ENCODE peak calls at places on chromosomes 5 and 9, in ten cellular contexts. J, I, W, P, E, L, F, D, M and C are unnamed samples.
A peak's percentile ranks its signal among the peaks of the same experiment; 100 is the strongest.

GRCh38 chr9:131097259-131097947 is 1.1 kb downstream of the AIF1L start:
- DNase-seq in J (no peak), I (no peak), W (no peak), P (no peak), E (no peak), L (no peak), F (no peak), D (no peak), M (no peak), C (no peak)

GRCh38 chr5:61394793-61395192 is 62.7 kb downstream of the ZSWIM6 start:
- DNase-seq in J (no peak), I (no peak), W (no peak), P (no peak), E (no peak), L (no peak), F (no peak), D (no peak), M (no peak), C (no peak)

GRCh38 chr5:52150501-52150900 is 637.2 kb upstream of the ITGA1 start:
- DNase-seq in J (no peak), I (no peak), W (no peak), P (no peak), E (no peak), L (no peak), F (no peak), D (no peak), M (no peak), C (no peak)

GRCh38 chr5:135436856-135437795 is 10.0 kb downstream of the DCANP1 start:
- DNase-seq in J (no peak), I (no peak), W (no peak), P (no peak), E (no peak), L (no peak), F (no peak), D (no peak), M (no peak), C (peak; percentile 53)

GRCh38 chr9:105690742-105691141 is 3.6 kb upstream of the TMEM38B start:
- DNase-seq in J (no peak), I (no peak), W (no peak), P (peak; percentile 46), E (no peak), L (no peak), F (no peak), D (no peak), M (no peak), C (peak; percentile 27)

GRCh38 chr5:110087829-110088228 is 398.1 kb downstream of the MAN2A1 start:
- DNase-seq in J (no peak), I (no peak), W (no peak), P (peak; percentile 40), E (no peak), L (no peak), F (no peak), D (no peak), M (no peak), C (no peak)

GRCh38 chr9:137064027-137064879 is 6.1 kb downstream of the SAPCD2 start:
- DNase-seq in J (peak; percentile 72), I (peak; percentile 50), W (no peak), P (peak; percentile 36), E (peak; percentile 96), L (peak; percentile 77), F (peak; percentile 61), D (no peak), M (no peak), C (peak; percentile 46)

GRCh38 chr5:176700239-176700847 is 53.1 kb downstream of the TSPAN17 start:
- DNase-seq in J (peak; percentile 81), I (no peak), W (no peak), P (no peak), E (no peak), L (no peak), F (no peak), D (no peak), M (no peak), C (peak; percentile 52)

GRCh38 chr5:149235841-149236240 is 35.8 kb upstream of the AFAP1L1 start:
- DNase-seq in J (no peak), I (no peak), W (no peak), P (no peak), E (no peak), L (peak; percentile 53), F (peak; percentile 64), D (no peak), M (no peak), C (no peak)

GRCh38 chr5:107455111-107455544 is 215.6 kb downstream of the EFNA5 start:
- DNase-seq in J (peak; percentile 29), I (no peak), W (no peak), P (peak; percentile 38), E (no peak), L (no peak), F (no peak), D (no peak), M (peak; percentile 47), C (peak; percentile 51)

GRCh38 chr5:76473676-76474075 is 70.6 kb downstream of the IQGAP2 start:
- DNase-seq in J (no peak), I (peak; percentile 46), W (no peak), P (no peak), E (no peak), L (no peak), F (no peak), D (no peak), M (no peak), C (no peak)

GRCh38 chr5:139636975-139637408 is 11.2 kb upstream of the CXXC5 start:
- DNase-seq in J (no peak), I (no peak), W (no peak), P (peak; percentile 75), E (no peak), L (no peak), F (no peak), D (peak; percentile 77), M (peak; percentile 83), C (peak; percentile 42)

DNA sequence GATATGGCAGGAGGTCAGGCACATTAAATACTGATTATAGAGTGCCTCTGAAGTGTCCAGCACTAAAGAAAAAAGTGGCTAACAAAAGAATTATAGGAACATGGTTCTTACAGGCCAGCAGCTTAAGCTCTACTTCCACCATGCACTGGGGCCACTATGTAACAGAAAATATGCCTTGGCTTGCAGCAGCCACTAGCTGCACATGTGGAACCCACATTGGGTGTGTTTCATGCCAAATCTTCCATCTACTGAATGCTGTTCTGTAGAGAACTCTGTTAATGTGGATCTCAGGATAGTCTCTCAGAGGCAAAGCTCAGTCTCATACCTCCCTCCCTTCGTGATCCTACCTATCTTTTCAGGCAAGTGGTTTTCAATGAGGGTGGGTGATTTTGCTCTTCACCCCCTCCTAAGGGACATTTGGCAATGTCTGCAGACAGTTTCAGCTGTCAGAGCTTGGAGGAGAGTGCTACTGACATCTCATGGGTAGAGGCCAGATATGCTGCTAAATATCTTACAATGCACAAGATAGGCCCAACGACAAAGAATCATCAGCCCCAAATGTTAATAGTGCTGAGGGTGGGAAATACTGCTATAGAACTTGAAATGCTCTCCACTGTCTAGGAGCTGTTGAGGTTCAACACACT is 218.9 kb downstream of the TARS1 start:
- DNase-seq in J (no peak), I (no peak), W (no peak), P (no peak), E (no peak), L (no peak), F (no peak), D (no peak), M (no peak), C (no peak)
- H3K4me1 ChIP-seq in J (no peaks in the 10 kb centered on the region), I (no peaks in the 10 kb centered on the region), W (no peaks in the 10 kb centered on the region), P (peaks cover 6% of the 10 kb centered on the region), E (no peaks in the 10 kb centered on the region), L (no peaks in the 10 kb centered on the region), F (no peaks in the 10 kb centered on the region), D (no peaks in the 10 kb centered on the region), M (no peaks in the 10 kb centered on the region), C (peaks cover 3% of the 10 kb centered on the region)

DNA sequence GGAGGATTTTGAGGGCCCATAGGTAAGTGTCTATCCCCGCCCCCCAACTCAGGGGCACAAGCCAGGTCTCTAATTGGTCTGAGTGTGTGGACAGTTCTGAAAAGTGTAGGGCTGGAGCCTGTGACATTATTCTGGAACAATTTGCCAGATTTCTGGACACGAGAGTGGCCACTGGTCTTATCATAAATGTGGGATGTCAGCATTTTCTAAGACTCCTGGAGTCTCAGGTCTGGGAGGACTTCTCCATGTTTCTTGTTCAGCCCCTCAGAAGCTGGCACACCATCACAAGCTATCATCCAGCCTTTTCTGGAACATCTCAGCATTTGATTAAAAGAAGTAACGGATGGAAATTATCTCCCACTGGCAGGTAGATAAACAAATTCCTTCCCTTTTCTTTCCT is 141.4 kb downstream of the SEC61B start:
- DNase-seq in J (no peak), I (no peak), W (no peak), P (no peak), E (no peak), L (no peak), F (no peak), D (no peak), M (no peak), C (no peak)
- H3K27me3 ChIP-seq in J (no peaks in the 10 kb centered on the region), I (peaks cover 6% of the 10 kb centered on the region), W (no peaks in the 10 kb centered on the region), P (peaks cover 18% of the 10 kb centered on the region), E (no peaks in the 10 kb centered on the region), L (peaks cover 6% of the 10 kb centered on the region), F (peaks cover 12% of the 10 kb centered on the region), D (peaks cover 13% of the 10 kb centered on the region), M (peaks cover 7% of the 10 kb centered on the region), C (peaks cover 31% of the 10 kb centered on the region)

DNA sequence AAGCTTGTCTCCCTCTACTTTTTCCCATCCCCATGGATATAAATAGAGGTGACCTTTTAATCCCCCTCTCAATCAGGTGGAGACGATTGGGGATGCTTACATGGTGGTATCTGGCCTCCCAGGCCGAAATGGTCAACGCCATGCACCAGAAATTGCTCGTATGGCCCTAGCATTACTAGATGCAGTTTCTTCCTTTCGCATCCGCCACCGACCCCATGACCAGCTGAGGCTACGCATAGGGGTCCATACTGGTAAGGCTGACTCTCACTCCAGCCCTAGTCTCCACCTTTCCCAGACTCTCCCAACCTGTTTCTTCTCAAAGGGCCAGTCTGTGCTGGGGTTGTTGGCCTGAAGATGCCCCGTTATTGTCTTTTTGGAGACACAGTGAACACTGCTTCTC is 3.6 kb downstream of the SPAG8 start:
- DNase-seq in J (no peak), I (no peak), W (no peak), P (no peak), E (no peak), L (no peak), F (no peak), D (no peak), M (no peak), C (no peak)
- H3K4me1 ChIP-seq in J (peaks cover 8% of the 10 kb centered on the region), I (peaks cover 20% of the 10 kb centered on the region), W (peaks cover 26% of the 10 kb centered on the region), P (peaks cover 10% of the 10 kb centered on the region), E (peaks cover 24% of the 10 kb centered on the region), L (peaks cover 29% of the 10 kb centered on the region), F (peaks cover 24% of the 10 kb centered on the region), D (peaks cover 10% of the 10 kb centered on the region), M (peaks cover 14% of the 10 kb centered on the region), C (peaks cover 6% of the 10 kb centered on the region)

DNA sequence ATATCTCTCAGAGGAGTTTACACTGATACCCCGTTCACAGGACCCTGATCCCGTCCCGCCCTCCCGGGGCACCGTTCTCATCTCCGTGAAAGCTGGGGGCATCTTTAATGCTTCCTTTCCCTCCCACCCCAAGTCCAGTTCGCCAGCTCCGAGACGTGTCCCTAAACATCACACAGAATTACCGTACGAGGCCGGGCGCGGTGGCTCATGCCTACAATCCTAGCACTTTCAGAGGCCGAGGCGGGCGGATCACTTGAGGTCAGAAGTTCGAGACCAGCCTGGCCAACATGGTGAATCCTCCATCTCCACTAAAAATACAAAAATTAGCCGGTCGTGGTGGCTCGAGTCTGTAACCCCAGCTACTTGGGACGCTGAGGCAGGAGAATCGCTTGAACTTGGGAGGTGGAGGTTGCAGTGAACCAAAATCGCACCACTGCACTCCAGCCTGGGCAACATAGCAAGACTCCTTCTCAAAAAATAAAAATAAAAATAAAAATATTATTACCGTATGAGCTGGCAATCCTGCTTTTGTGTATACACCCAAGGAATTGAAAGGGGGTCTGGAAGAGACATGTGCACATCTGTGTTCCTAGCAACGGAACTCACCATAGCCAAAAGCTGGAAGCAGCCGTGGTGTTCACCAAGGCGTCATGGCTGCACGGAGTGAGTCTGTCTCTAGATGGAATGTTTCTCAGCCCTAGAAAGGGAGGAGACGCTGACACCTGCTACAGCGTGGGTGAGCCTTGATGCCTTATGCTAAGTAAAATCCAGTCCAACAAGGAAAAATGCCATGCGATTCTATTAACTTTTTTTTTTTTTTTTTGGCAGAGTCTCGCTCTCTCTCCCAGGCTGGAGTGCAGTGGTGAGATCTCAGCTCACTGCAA is 1.2 kb upstream of the ABO start:
- DNase-seq in J (no peak), I (no peak), W (no peak), P (no peak), E (peak; percentile 36), L (no peak), F (no peak), D (no peak), M (no peak), C (no peak)
- H3K27me3 ChIP-seq in J (peaks cover 74% of the 10 kb centered on the region), I (no peaks in the 10 kb centered on the region), W (peaks cover 3% of the 10 kb centered on the region), P (peaks cover 85% of the 10 kb centered on the region), E (peaks cover 7% of the 10 kb centered on the region), L (peaks cover 67% of the 10 kb centered on the region), F (peaks cover 27% of the 10 kb centered on the region), D (peaks cover 55% of the 10 kb centered on the region), M (peaks cover 26% of the 10 kb centered on the region), C (peaks cover 15% of the 10 kb centered on the region)